ENCODE peak calls at places on chromosomes 6 and 20, in four cellular contexts. G is transverse colon, K is ovary, R is H54. M is an unnamed sample.

GRCh38 chr20:50634191-50634590 is 57.2 kb downstream of the RIPOR3 start:
- DNase-seq in G (no peak), K (no peak), R (no peak), M (no peak)

GRCh38 chr20:42027746-42028268 is 409.6 kb upstream of the CHD6 start:
- DNase-seq in G (no peak), K (no peak), R (no peak), M (no peak)

GRCh38 chr6:321158-321438 is 28.8 kb downstream of the DUSP22 start:
- DNase-seq in G (no peak), K (no peak), R (no peak), M (no peak)

GRCh38 chr6:105994522-105995402 is 91.4 kb upstream of the PRDM1 start:
- DNase-seq in G (peak; percentile 63), K (peak; percentile 59), R (peak; percentile 28), M (peak; percentile 71)

GRCh38 chr20:59938221-59938620 is 1.9 kb downstream of the PPP1R3D start:
- DNase-seq in G (no peak), K (no peak), R (peak; percentile 57), M (no peak)

GRCh38 chr20:47289096-47289495 is 67.4 kb downstream of the ZMYND8 start:
- DNase-seq in G (no peak), K (no peak), R (no peak), M (no peak)

GRCh38 chr6:111782161-111782809 is 91.0 kb downstream of the FYN start:
- DNase-seq in G (no peak), K (no peak), R (no peak), M (peak; percentile 29)

GRCh38 chr6:99026135-99026534 is 78.4 kb upstream of the FBXL4 start:
- DNase-seq in G (no peak), K (no peak), R (no peak), M (peak; percentile 25)

GRCh38 chr20:36175016-36175415 is 20.5 kb downstream of the EPB41L1 start:
- DNase-seq in G (no peak), K (no peak), R (peak; percentile 59), M (no peak)

GRCh38 chr20:9258891-9259290 is 190.0 kb downstream of the PLCB4 start:
- DNase-seq in G (no peak), K (no peak), R (no peak), M (no peak)

GRCh38 chr6:80357674-80358073 is 251.2 kb downstream of the BCKDHB start:
- DNase-seq in G (no peak), K (no peak), R (no peak), M (no peak)

GRCh38 chr6:136060759-136061158 is 189.4 kb downstream of the MTFR2 start:
- DNase-seq in G (no peak), K (no peak), R (no peak), M (no peak)

GRCh38 chr6:119510246-119510645 is 160.7 kb upstream of the MAN1A1 start:
- DNase-seq in G (no peak), K (no peak), R (no peak), M (no peak)

GRCh38 chr6:55636406-55637102 is 57.6 kb upstream of the HMGCLL1 start:
- DNase-seq in G (no peak), K (no peak), R (no peak), M (no peak)

GRCh38 chr20:57465486-57465885 is 59.5 kb downstream of the CTCFL start:
- DNase-seq in G (no peak), K (no peak), R (no peak), M (no peak)

GRCh38 chr20:45782890-45783289 is 8.8 kb downstream of the WFDC3 start:
- DNase-seq in G (no peak), K (no peak), R (no peak), M (no peak)

GRCh38 chr20:36462440-36463211 is 78.7 kb upstream of the MYL9 start:
- DNase-seq in G (peak; percentile 43), K (peak; percentile 54), R (no peak), M (no peak)

GRCh38 chr6:26342106-26342999 is 22.6 kb upstream of the BTN3A2 start:
- DNase-seq in G (no peak), K (no peak), R (no peak), M (no peak)

GRCh38 chr6:9516207-9516606 is 898.7 kb downstream of the TFAP2A start:
- DNase-seq in G (no peak), K (no peak), R (peak; percentile 40), M (no peak)

GRCh38 chr6:156970595-156971112 is 193.5 kb downstream of the ARID1B start:
- DNase-seq in G (no peak), K (no peak), R (no peak), M (no peak)

GRCh38 chr6:71855406-71855805 is 30.9 kb upstream of the RIMS1 start:
- DNase-seq in G (no peak), K (no peak), R (no peak), M (no peak)

GRCh38 chr6:136063095-136063494 is 187.0 kb downstream of the MTFR2 start:
- DNase-seq in G (no peak), K (no peak), R (no peak), M (no peak)

GRCh38 chr6:17984822-17985660 is 2.4 kb downstream of the KIF13A start:
- DNase-seq in G (no peak), K (no peak), R (no peak), M (no peak)

GRCh38 chr6:165833355-165833754 is 170.3 kb upstream of the PDE10A start:
- DNase-seq in G (no peak), K (no peak), R (no peak), M (no peak)

GRCh38 chr6:30841644-30842504 is 42.4 kb upstream of the DDR1 start:
- DNase-seq in G (no peak), K (no peak), R (no peak), M (no peak)

GRCh38 chr20:11403711-11404110 is 514.0 kb upstream of the BTBD3 start:
- DNase-seq in G (no peak), K (no peak), R (no peak), M (peak; percentile 71)

GRCh38 chr6:89360415-89360999 is 8.0 kb upstream of the UBE2J1 start:
- DNase-seq in G (no peak), K (no peak), R (no peak), M (no peak)

GRCh38 chr6:38443341-38443740 is 196.4 kb downstream of the BTBD9 start:
- DNase-seq in G (no peak), K (no peak), R (no peak), M (no peak)

GRCh38 chr20:35743693-35744491 is 1.8 kb upstream of the RBM39 start:
- DNase-seq in G (no peak), K (no peak), R (no peak), M (peak; percentile 41)

GRCh38 chr6:56484669-56485068 is 158.0 kb downstream of the DST start:
- DNase-seq in G (no peak), K (no peak), R (peak; percentile 9), M (no peak)

GRCh38 chr6:99613398-99613704 is 6.7 kb downstream of the PRDM13 start:
- DNase-seq in G (peak; percentile 38), K (no peak), R (no peak), M (peak; percentile 77)

GRCh38 chr6:18270216-18270615 is 5.9 kb upstream of the DEK start:
- DNase-seq in G (no peak), K (no peak), R (no peak), M (no peak)

GRCh38 chr6:143490244-143490643 is 21.3 kb downstream of the FUCA2 start:
- DNase-seq in G (no peak), K (no peak), R (no peak), M (no peak)

GRCh38 chr20:17615645-17616479 is 46.0 kb downstream of the DSTN start:
- DNase-seq in G (peak; percentile 10), K (peak; percentile 14), R (peak; percentile 1), M (no peak)

GRCh38 chr20:44495257-44495656 is 19.6 kb downstream of the TTPAL start:
- DNase-seq in G (no peak), K (no peak), R (no peak), M (peak; percentile 38)
- TF ChIP-seq POLR2A in G (no peak), K (no peak), R (no peak), M (peak; percentile 10)

DNA sequence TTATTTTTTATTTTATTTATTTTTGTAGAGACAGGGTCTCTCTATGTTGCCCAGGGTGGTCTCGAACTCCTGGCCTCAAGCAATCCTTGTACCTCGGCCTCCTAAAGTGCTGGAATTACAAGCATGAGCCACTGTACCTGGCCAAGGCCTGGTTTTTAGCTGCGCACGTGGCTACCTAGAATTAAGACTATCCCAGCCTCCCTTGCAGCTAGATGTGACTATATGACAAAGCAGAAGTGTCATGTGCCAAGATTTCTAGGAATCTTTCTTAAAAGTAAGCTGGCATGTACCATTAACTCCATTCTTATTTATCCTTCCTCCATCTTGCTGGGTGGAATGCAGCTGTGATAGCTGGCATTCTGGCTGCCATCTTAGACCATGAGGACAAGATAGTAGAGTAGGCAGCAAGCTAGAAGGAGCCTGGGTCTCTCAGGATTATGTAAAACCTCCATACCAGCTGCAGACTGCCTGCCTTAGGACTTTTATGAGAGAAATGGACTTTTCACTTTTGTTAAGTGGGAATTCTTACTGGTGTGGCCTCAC is 2.1 kb upstream of the SPDEF start:
- DNase-seq in G (no peak), K (no peak), R (no peak), M (no peak)
- TF ChIP-seq POLR2A in G (no peak), K (no peak), R (no peak), M (no peak)

DNA sequence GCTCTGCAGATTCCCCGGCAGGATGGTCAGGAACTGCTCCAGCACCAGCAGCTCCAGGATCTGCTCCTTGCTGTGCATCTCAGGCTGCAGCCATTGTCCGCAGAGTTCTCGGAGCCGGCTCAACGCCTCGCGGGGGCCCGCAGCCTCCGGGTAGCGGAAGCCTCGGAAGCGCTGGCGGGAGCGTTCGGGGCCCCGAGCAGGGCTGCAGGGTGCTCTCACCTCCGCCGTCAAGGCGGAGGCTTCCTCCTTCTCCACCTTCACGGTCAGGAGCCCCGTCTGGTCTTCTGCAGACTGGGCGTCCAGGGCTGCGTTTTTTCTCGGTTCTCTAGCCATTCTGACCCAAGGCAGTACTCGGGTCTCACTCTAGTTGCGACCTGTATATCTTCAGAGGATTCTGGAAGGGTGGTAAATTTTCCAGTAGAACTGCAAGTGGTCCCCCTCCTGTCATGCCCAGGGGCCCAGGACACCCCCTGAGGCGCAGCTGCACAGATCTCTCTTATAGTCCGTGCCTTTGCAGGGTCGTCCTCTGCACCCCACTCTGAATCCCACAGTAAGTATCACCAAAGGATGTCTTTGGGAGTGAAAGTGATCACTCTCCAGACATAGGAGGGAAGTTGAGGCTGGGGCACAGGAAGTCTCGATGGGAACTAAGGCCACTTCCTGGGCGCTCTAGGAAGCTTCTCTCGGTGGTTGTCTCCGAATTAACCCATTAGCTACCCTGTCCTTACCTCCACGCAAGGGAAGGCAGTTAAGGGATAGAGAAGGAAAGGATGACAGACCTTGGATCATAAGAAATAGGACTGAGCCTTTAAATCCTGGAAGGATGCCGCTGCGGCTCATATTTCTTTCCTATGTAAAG is at the start of gene ZKSCAN4:
- DNase-seq in G (peak; percentile 87), K (peak; percentile 76), R (peak; percentile 55), M (peak; percentile 91)
- TF ChIP-seq POLR2A in G (no peak), K (no peak), R (peak; percentile 33), M (peak; percentile 56)

DNA sequence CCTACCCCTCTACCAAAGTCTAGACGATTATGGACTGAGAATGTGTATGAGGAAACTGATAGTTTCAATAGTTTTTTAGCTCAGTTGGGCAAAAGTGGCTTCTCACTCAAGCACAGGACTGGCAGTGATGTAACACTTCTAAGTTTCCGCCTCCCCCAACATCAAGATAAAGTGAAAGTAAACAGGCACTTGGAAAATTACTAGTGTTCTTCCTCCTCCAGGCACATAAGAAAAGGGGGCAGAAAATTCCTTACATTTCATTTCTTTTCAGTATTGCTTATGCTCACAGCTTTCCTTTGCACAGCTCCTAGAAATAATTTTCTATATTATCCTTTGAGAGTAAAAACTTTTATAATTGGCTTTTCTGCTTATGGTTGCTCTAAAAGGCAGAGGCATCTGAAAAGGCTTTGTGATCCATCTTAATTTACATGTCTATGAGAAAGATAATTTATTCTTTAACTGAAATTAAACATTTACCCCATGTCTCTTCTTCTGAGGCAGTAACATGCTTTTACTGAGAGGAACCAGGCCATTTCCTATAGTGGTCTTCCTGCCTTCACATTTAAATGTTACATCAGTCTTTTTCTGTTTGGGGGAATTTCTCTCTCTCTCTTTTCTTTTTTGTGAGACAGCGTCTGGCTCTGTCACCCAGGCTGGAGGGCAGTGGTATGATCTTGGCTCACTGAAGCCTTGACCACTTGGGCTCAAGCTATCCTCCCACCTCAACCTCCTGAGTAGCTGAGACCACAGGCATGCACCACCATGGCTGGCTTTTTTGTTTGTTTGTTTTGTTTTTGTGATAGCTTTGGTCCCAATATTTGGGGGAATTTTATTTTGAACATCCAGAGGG is 65.0 kb upstream of the EEF1A1 start:
- DNase-seq in G (peak; percentile 47), K (peak; percentile 16), R (peak; percentile 33), M (peak; percentile 87)
- TF ChIP-seq POLR2A in G (peak; percentile 22), K (no peak), R (peak; percentile 4), M (peak; percentile 67)

M was measured in erythroblast.